ENCODE peak calls at places on chromosomes 7 and 10, in four cellular contexts. One of them, this sample, is unnamed.

GRCh38 chr10:86671985-86672710 is 3.8 kb downstream of the LDB3 start:
- DNase-seq in HepG2: no peak
- DNase-seq in GM12878: no peak
- DNase-seq in H1: no peak
- DNase-seq in this sample: no peak

GRCh38 chr7:38478404-38478803 is 152.8 kb downstream of the AMPH start:
- DNase-seq in HepG2: no peak
- DNase-seq in GM12878: no peak
- DNase-seq in H1: no peak
- DNase-seq in this sample: no peak

GRCh38 chr7:477626-478220 is 41.9 kb downstream of the PDGFA start:
- DNase-seq in HepG2: no peak
- DNase-seq in GM12878: no peak
- DNase-seq in H1: peak
- DNase-seq in this sample: no peak

GRCh38 chr10:127374074-127374680 is 174.9 kb upstream of the NPS start:
- DNase-seq in HepG2: no peak
- DNase-seq in GM12878: no peak
- DNase-seq in H1: no peak
- DNase-seq in this sample: no peak

GRCh38 chr10:118850418-118851061 is 95.8 kb upstream of the CACUL1 start:
- DNase-seq in HepG2: peak
- DNase-seq in GM12878: no peak
- DNase-seq in H1: peak
- DNase-seq in this sample: peak

GRCh38 chr7:24980695-24981543 is 941 bp upstream of the OSBPL3 start:
- DNase-seq in HepG2: no peak
- DNase-seq in GM12878: no peak
- DNase-seq in H1: peak
- DNase-seq in this sample: no peak

GRCh38 chr7:149284343-149284742 is 22.3 kb downstream of the ZNF783 start:
- DNase-seq in HepG2: no peak
- DNase-seq in GM12878: no peak
- DNase-seq in H1: no peak
- DNase-seq in this sample: no peak

GRCh38 chr10:9443758-9444157 is 1389.3 kb downstream of the GATA3 start:
- DNase-seq in HepG2: no peak
- DNase-seq in GM12878: no peak
- DNase-seq in H1: no peak
- DNase-seq in this sample: no peak

GRCh38 chr7:129665013-129665401 is 53.5 kb downstream of the NRF1 start:
- DNase-seq in HepG2: no peak
- DNase-seq in GM12878: no peak
- DNase-seq in H1: peak
- DNase-seq in this sample: peak

GRCh38 chr10:126062132-126063032 is 166.0 kb downstream of the FANK1 start:
- DNase-seq in HepG2: no peak
- DNase-seq in GM12878: no peak
- DNase-seq in H1: no peak
- DNase-seq in this sample: no peak

GRCh38 chr10:126277177-126277576 is 111.1 kb downstream of the ADAM12 start:
- DNase-seq in HepG2: no peak
- DNase-seq in GM12878: no peak
- DNase-seq in H1: no peak
- DNase-seq in this sample: no peak

GRCh38 chr7:24767878-24768569 is 10.8 kb upstream of the GSDME start:
- DNase-seq in HepG2: no peak
- DNase-seq in GM12878: no peak
- DNase-seq in H1: no peak
- DNase-seq in this sample: no peak

GRCh38 chr10:9305018-9305655 is 1250.6 kb downstream of the GATA3 start:
- DNase-seq in HepG2: peak
- DNase-seq in GM12878: no peak
- DNase-seq in H1: no peak
- DNase-seq in this sample: peak

GRCh38 chr10:70969188-70969587 is 80.8 kb upstream of the PCBD1 start:
- DNase-seq in HepG2: no peak
- DNase-seq in GM12878: no peak
- DNase-seq in H1: no peak
- DNase-seq in this sample: no peak

GRCh38 chr10:78552261-78552811 is 516.4 kb upstream of the ZMIZ1 start:
- DNase-seq in HepG2: no peak
- DNase-seq in GM12878: no peak
- DNase-seq in H1: no peak
- DNase-seq in this sample: peak

GRCh38 chr7:117666019-117666418 is 186.2 kb downstream of the CFTR start:
- DNase-seq in HepG2: no peak
- DNase-seq in GM12878: no peak
- DNase-seq in H1: no peak
- DNase-seq in this sample: no peak

GRCh38 chr7:144378651-144379050 is 23.4 kb downstream of the ARHGEF5 start:
- DNase-seq in HepG2: no peak
- DNase-seq in GM12878: no peak
- DNase-seq in H1: no peak
- DNase-seq in this sample: no peak

GRCh38 chr7:111089822-111090426 is 1.0 kb upstream of the LRRN3 start:
- DNase-seq in HepG2: peak
- DNase-seq in GM12878: no peak
- DNase-seq in H1: no peak
- DNase-seq in this sample: peak

GRCh38 chr10:97911217-97911616 is 61.6 kb downstream of the GOLGA7B start:
- DNase-seq in HepG2: no peak
- DNase-seq in GM12878: no peak
- DNase-seq in H1: no peak
- DNase-seq in this sample: no peak

GRCh38 chr7:31028417-31028988 is 23.6 kb upstream of the ADCYAP1R1 start:
- DNase-seq in HepG2: no peak
- DNase-seq in GM12878: no peak
- DNase-seq in H1: no peak
- DNase-seq in this sample: no peak

GRCh38 chr7:30755384-30756154 is 3.6 kb downstream of the INMT start:
- DNase-seq in HepG2: no peak
- DNase-seq in GM12878: no peak
- DNase-seq in H1: no peak
- DNase-seq in this sample: no peak

GRCh38 chr10:114356786-114357588 is 47.3 kb downstream of the AFAP1L2 start:
- DNase-seq in HepG2: no peak
- DNase-seq in GM12878: no peak
- DNase-seq in H1: no peak
- DNase-seq in this sample: no peak

GRCh38 chr7:101156866-101157589 is 2.8 kb downstream of the AP1S1 start:
- DNase-seq in HepG2: no peak
- DNase-seq in GM12878: no peak
- DNase-seq in H1: no peak
- DNase-seq in this sample: no peak

GRCh38 chr7:16916111-16916639 is 34.4 kb upstream of the AGR3 start:
- DNase-seq in HepG2: no peak
- DNase-seq in GM12878: no peak
- DNase-seq in H1: no peak
- DNase-seq in this sample: no peak

GRCh38 chr10:22599048-22599561 is 115.3 kb downstream of the PIP4K2A start:
- DNase-seq in HepG2: no peak
- DNase-seq in GM12878: peak
- DNase-seq in H1: no peak
- DNase-seq in this sample: no peak

GRCh38 chr7:10082896-10083295 is 890.8 kb upstream of the PHF14 start:
- DNase-seq in HepG2: no peak
- DNase-seq in GM12878: no peak
- DNase-seq in H1: no peak
- DNase-seq in this sample: no peak

GRCh38 chr10:3904419-3904975 is 119.5 kb upstream of the KLF6 start:
- DNase-seq in HepG2: no peak
- DNase-seq in GM12878: no peak
- DNase-seq in H1: no peak
- DNase-seq in this sample: no peak

GRCh38 chr7:134141868-134142264 is 14.7 kb downstream of the LRGUK start:
- DNase-seq in HepG2: no peak
- DNase-seq in GM12878: no peak
- DNase-seq in H1: no peak
- DNase-seq in this sample: no peak

GRCh38 chr10:16597656-16598055 is 76.0 kb upstream of the C1QL3 start:
- DNase-seq in HepG2: no peak
- DNase-seq in GM12878: no peak
- DNase-seq in H1: no peak
- DNase-seq in this sample: peak

GRCh38 chr10:102894491-102895213 is 23.4 kb upstream of the CNNM2 start:
- DNase-seq in HepG2: no peak
- DNase-seq in GM12878: no peak
- DNase-seq in H1: no peak
- DNase-seq in this sample: no peak

DNA sequence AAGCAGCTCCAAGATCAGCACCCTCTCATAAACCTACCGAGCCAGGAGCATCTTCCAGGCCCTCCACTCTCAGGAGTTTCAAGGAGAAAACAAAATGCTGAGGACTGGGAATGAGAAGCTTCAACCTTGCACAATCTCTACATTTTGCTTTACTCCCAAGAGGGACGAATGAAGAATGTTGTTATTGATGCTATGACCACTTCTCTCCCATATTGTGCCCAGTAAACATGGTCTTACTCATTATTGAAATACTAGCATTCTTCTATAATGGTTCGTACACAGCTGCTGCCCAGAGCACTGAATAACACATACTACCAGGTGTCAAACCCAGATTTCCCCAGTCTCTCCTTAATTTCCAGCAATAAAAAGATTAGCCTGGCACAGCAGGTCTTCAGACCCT is 63.4 kb upstream of the BET1 start:
- DNase-seq in HepG2: no peak
- DNase-seq in GM12878: no peak
- DNase-seq in H1: no peak
- DNase-seq in this sample: no peak
- TF ChIP-seq YY1 in HepG2: no peak
- TF ChIP-seq YY1 in GM12878: no peak
- TF ChIP-seq YY1 in H1: no peak
- TF ChIP-seq YY1 in this sample: no peak

DNA sequence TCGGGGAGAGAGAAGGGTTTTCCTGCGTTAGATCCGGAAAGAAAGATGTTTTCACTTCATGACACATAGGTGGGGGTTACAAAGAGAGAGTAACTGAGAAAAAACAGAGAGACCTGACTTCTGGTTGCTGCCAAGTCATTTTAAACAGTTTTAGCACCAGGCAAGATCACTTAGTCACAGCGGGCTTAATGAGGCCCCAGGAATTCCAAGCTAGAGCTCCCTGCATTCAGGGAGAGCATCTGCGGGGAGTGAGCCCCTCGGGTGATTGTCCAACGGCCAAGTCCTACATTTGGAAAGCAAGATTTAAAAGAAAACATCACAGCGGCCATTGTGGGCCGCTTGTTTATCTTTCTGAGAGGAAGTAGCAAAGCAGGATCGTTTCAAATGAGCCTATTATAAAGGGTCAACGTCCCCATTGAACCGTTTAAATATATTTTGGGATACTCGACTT is 78.5 kb downstream of the ARHGAP22 start:
- DNase-seq in HepG2: no peak
- DNase-seq in GM12878: no peak
- DNase-seq in H1: no peak
- DNase-seq in this sample: no peak
- TF ChIP-seq SUZ12 in HepG2: no peak
- TF ChIP-seq SUZ12 in GM12878: no peak
- TF ChIP-seq SUZ12 in H1: no peak
- TF ChIP-seq SUZ12 in this sample: no peak

GRCh38 chr10:93309062-93309461 is 173.1 kb downstream of the MYOF start:
- DNase-seq in HepG2: no peak
- DNase-seq in GM12878: no peak
- DNase-seq in H1: no peak
- DNase-seq in this sample: no peak
- TF ChIP-seq YY1 in HepG2: no peak
- TF ChIP-seq YY1 in GM12878: no peak
- TF ChIP-seq YY1 in H1: no peak
- TF ChIP-seq YY1 in this sample: no peak

GRCh38 chr10:110008518-110009339 is 945 bp downstream of the ADD3 start:
- DNase-seq in HepG2: peak
- DNase-seq in GM12878: no peak
- DNase-seq in H1: no peak
- DNase-seq in this sample: no peak
- TF ChIP-seq SUZ12 in HepG2: no peak
- TF ChIP-seq SUZ12 in GM12878: no peak
- TF ChIP-seq SUZ12 in H1: no peak
- TF ChIP-seq SUZ12 in this sample: no peak

GRCh38 chr7:47452715-47453092 is 129.2 kb downstream of the TNS3 start:
- DNase-seq in HepG2: no peak
- DNase-seq in GM12878: no peak
- DNase-seq in H1: no peak
- DNase-seq in this sample: no peak
- TF ChIP-seq YY1 in HepG2: no peak
- TF ChIP-seq YY1 in GM12878: no peak
- TF ChIP-seq YY1 in H1: no peak
- TF ChIP-seq YY1 in this sample: no peak

This sample was measured in NT2/D1.